ENCODE peak calls at places on chromosomes 6 and 20, in five cellular contexts. E is endothelial cell of umbilical vein, T is HepG2, H is GM12878, X is WTC11. B is an unnamed sample.

GRCh38 chr6:70277480-70277879 is 25.4 kb downstream of the COL9A1 start:
- DNase-seq in T (no peak), E (no peak), H (no peak), X (no peak), B (no peak)

GRCh38 chr20:10347066-10347465 is 87.0 kb downstream of the MKKS start:
- DNase-seq in T (no peak), H (no peak), X (no peak), E (no peak), B (no peak)

GRCh38 chr6:86859513-86859912 is 77.8 kb upstream of the HTR1E start:
- DNase-seq in X (no peak), E (no peak), H (no peak), T (no peak), B (no peak)

GRCh38 chr6:119077643-119078448 is 618 bp downstream of the FAM184A start:
- DNase-seq in H (no peak), E (no peak), X (peak; percentile 73), T (peak; percentile 32), B (no peak)

GRCh38 chr20:25496968-25497401 is 88.3 kb downstream of the NINL start:
- DNase-seq in H (no peak), T (no peak), X (no peak), E (no peak), B (no peak)

GRCh38 chr6:101259446-101259845 is 134.1 kb upstream of the GRIK2 start:
- DNase-seq in X (no peak), T (no peak), H (no peak), E (no peak), B (no peak)

GRCh38 chr6:78607188-78607587 is 260.2 kb upstream of the IRAK1BP1 start:
- DNase-seq in E (peak; percentile 41), T (no peak), X (no peak), H (no peak), B (no peak)

GRCh38 chr20:24695529-24696225 is 226.2 kb downstream of the SYNDIG1 start:
- DNase-seq in E (no peak), X (no peak), T (no peak), H (no peak), B (no peak)

GRCh38 chr20:25382704-25383370 is 7.8 kb downstream of the ABHD12 start:
- DNase-seq in T (no peak), H (no peak), E (no peak), X (no peak), B (no peak)

GRCh38 chr20:33882481-33882880 is 71.3 kb downstream of the CHMP4B start:
- DNase-seq in H (no peak), X (no peak), E (no peak), T (no peak), B (no peak)

GRCh38 chr6:129181001-129181400 is 298.1 kb downstream of the LAMA2 start:
- DNase-seq in H (no peak), X (no peak), E (no peak), T (no peak), B (no peak)

GRCh38 chr20:53943522-53944291 is 126.7 kb downstream of the BCAS1 start:
- DNase-seq in T (peak; percentile 34), E (peak; percentile 64), X (no peak), H (no peak), B (peak; percentile 55)

GRCh38 chr6:107304421-107305025 is 154.8 kb downstream of the PDSS2 start:
- DNase-seq in T (no peak), X (no peak), H (no peak), E (no peak), B (no peak)

GRCh38 chr20:15802020-15802419 is 771.2 kb downstream of the KIF16B start:
- DNase-seq in T (no peak), H (no peak), E (no peak), X (no peak), B (no peak)

GRCh38 chr6:30888472-30889137 is 4.3 kb downstream of the DDR1 start:
- DNase-seq in E (no peak), T (no peak), X (peak; percentile 5), H (no peak), B (no peak)

GRCh38 chr6:16031278-16031981 is 97.5 kb upstream of the MYLIP start:
- DNase-seq in T (peak; percentile 3), E (no peak), H (no peak), X (no peak), B (no peak)

GRCh38 chr6:107217248-107217647 is 101.9 kb upstream of the BEND3 start:
- DNase-seq in E (no peak), T (no peak), X (no peak), H (no peak), B (no peak)

GRCh38 chr6:31293343-31293742 is 21.5 kb upstream of the HLA-C start:
- DNase-seq in H (no peak), X (no peak), T (peak; percentile 32), E (peak; percentile 36), B (no peak)

GRCh38 chr6:89117285-89118108 is at the start of gene SRSF12:
- DNase-seq in T (no peak), X (peak; percentile 62), H (no peak), E (peak; percentile 30), B (peak; percentile 34)

GRCh38 chr6:28943223-28943556 is 19.4 kb upstream of the TRIM27 start:
- DNase-seq in T (no peak), E (peak; percentile 23), X (no peak), H (no peak), B (no peak)

GRCh38 chr6:5084192-5084786 is 852 bp upstream of the PPP1R3G start:
- DNase-seq in T (no peak), E (no peak), X (peak; percentile 25), H (no peak), B (no peak)

GRCh38 chr6:110488606-110489005 is 12.2 kb upstream of the SLC22A16 start:
- DNase-seq in E (no peak), T (no peak), H (no peak), X (no peak), B (no peak)

GRCh38 chr6:17226766-17227338 is 54.3 kb upstream of the RBM24 start:
- DNase-seq in E (no peak), H (no peak), T (no peak), X (no peak), B (no peak)

GRCh38 chr6:31092769-31093505 is 19.4 kb downstream of the C6orf15 start:
- DNase-seq in E (peak; percentile 70), T (peak; percentile 74), X (no peak), H (no peak), B (no peak)

GRCh38 chr6:110864816-110865215 is 9.8 kb upstream of the AMD1 start:
- DNase-seq in H (no peak), E (no peak), T (peak; percentile 40), X (no peak), B (no peak)

GRCh38 chr6:36120539-36120938 is 9.8 kb upstream of the MAPK13 start:
- DNase-seq in T (no peak), E (no peak), H (no peak), X (no peak), B (no peak)

GRCh38 chr6:101146389-101146788 is 247.1 kb upstream of the GRIK2 start:
- DNase-seq in H (no peak), E (no peak), T (no peak), X (no peak), B (no peak)

GRCh38 chr20:21396045-21396893 is 1.1 kb downstream of the NKX2-4 start:
- DNase-seq in E (peak; percentile 32), X (peak; percentile 37), H (no peak), T (no peak), B (no peak)

GRCh38 chr20:21398109-21398480 is 769 bp upstream of the NKX2-4 start:
- DNase-seq in T (no peak), E (peak; percentile 16), X (no peak), H (no peak), B (no peak)

GRCh38 chr20:21395666-21396044 is 1.7 kb downstream of the NKX2-4 start:
- DNase-seq in X (peak; percentile 27), T (no peak), E (no peak), H (no peak), B (no peak)

GRCh38 chr20:21397341-21398108 is at the start of gene NKX2-4:
- DNase-seq in T (no peak), H (no peak), E (no peak), X (peak; percentile 50), B (no peak)

DNA sequence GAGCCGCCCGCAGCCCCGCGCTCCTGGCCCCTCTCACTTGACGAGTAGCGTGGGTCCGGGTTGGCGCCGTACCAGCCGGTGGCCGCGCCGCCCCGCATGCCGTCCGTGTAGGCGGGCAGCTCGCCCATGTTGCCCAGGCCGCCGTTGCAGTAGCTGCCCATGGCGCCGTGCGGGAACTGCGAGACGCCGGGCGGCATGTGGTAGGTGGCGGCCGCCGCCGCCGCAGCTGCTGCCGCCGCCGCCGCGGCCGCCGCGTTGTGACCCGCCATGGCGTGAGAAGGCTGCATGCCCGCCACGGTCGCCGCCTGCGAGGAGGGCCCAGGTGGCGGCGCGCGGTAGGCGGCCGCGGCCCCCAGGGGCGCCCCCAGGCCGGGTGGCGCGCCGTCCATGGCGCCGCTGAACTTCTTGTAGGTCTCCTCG is 395 bp downstream of the NKX2-4 start:
- DNase-seq in T (no peak), X (peak; percentile 36), H (no peak), E (no peak), B (no peak)
- TF ChIP-seq MAX in T (no peak), X (no peak), H (no peak), E (no peak), B (peak; percentile 29)

GRCh38 chr6:52416629-52417151 is 3.5 kb upstream of the EFHC1 start:
- DNase-seq in H (peak; percentile 61), T (peak; percentile 84), X (no peak), E (peak; percentile 79), B (peak; percentile 60)
- TF ChIP-seq MAX in H (no peak), T (no peak), X (no peak), E (no peak), B (peak; percentile 21)

DNA sequence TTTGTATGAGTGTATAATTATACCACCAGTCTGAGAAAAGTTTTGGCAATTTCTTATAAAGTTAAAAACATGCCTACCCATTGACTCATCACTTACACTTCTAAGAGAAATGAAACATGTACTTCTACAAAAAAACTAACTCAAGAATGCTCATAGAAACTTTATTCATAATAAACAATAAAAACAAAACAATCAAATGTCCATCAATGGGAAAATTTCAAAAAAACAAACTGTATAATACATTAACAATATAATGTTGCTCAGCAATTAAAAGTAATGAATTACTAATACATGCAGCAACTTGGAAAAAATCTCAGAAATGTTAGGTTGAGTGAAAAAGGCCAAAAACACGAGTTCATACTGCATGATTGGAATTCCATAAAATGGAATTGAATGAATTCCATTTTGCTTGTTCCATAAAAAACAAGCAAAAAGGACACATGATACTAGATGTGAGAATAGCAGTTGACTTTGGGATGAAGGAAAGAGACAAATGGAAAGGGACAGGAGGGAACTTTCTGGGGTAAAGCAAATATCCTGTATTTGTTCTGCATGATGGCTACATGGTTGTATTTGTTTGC is 726.6 kb downstream of the RFPL4B start:
- DNase-seq in T (no peak), E (no peak), X (no peak), H (no peak), B (no peak)
- TF ChIP-seq MAX in T (no peak), E (no peak), X (no peak), H (no peak), B (no peak)

DNA sequence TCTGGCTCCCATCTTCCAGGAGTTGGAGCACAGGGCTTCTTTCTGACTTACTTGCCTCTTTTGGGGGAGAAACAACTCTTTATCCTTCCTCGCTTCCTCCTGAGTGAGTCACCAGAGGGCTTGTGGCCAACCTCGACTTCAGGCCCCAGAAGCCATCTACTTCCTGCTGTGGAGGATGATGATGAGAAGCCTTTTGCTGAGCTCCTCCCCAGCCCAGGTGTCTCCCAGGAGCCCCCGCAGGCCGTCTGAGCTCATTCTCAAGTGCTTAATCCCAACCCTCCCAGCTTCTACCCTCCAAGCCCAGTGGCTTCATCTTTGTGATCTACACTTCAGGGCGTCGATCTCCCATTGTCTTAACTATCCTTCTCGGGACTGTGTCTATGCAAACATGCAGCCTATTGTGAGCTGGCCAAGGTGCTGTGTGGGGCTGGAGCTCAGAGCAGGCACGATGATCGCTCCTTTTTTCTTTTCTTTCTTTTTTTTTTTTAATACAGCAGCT is 27.9 kb downstream of the SDCBP2 start:
- DNase-seq in E (peak; percentile 64), T (no peak), X (no peak), H (no peak), B (no peak)
- TF ChIP-seq MAX in E (no peak), T (no peak), X (peak; percentile 31), H (no peak), B (no peak)

GRCh38 chr6:26534681-26535465 is 3.3 kb upstream of the HMGN4 start:
- DNase-seq in T (peak; percentile 65), H (no peak), E (no peak), X (no peak), B (peak; percentile 34)
- TF ChIP-seq MAX in T (peak; percentile 44), H (no peak), E (no peak), X (no peak), B (no peak)